ENCODE peak calls at places on chromosomes 12 and 14, in ten cellular contexts. U, R, Q, D, F, O, L, K, X and S are unnamed samples.
A peak's percentile ranks its signal among the peaks of the same experiment; 100 is the strongest.

GRCh38 chr14:94364037-94364436 is 24.4 kb downstream of the SERPINA1 start:
- DNase-seq in U (no peak), R (no peak), Q (no peak), D (no peak), F (no peak), O (no peak), L (no peak), K (no peak), X (no peak), S (no peak)

GRCh38 chr14:23360496-23360895 is 4.5 kb downstream of the EFS start:
- DNase-seq in U (no peak), R (no peak), Q (peak; percentile 57), D (no peak), F (no peak), O (no peak), L (no peak), K (no peak), X (no peak), S (no peak)

GRCh38 chr12:112557954-112558630 is 139.3 kb downstream of the PTPN11 start:
- DNase-seq in U (no peak), R (no peak), Q (no peak), D (no peak), F (no peak), O (no peak), L (no peak), K (no peak), X (no peak), S (no peak)

GRCh38 chr14:103097994-103098957 is 3.8 kb downstream of the EXOC3L4 start:
- DNase-seq in U (no peak), R (no peak), Q (no peak), D (no peak), F (no peak), O (no peak), L (no peak), K (no peak), X (no peak), S (no peak)

GRCh38 chr12:91574391-91574790 is 391.8 kb upstream of the DCN start:
- DNase-seq in U (no peak), R (no peak), Q (no peak), D (no peak), F (no peak), O (no peak), L (no peak), K (no peak), X (no peak), S (no peak)

GRCh38 chr14:72434856-72435255 is 459.0 kb downstream of the DPF3 start:
- DNase-seq in U (no peak), R (no peak), Q (no peak), D (no peak), F (no peak), O (no peak), L (no peak), K (no peak), X (no peak), S (no peak)

GRCh38 chr14:104851896-104852663 is 13.0 kb upstream of the CEP170B start:
- DNase-seq in U (no peak), R (peak; percentile 18), Q (no peak), D (no peak), F (no peak), O (no peak), L (no peak), K (no peak), X (no peak), S (no peak)

GRCh38 chr14:68312884-68313725 is 479.8 kb downstream of the ZFP36L1 start:
- DNase-seq in U (no peak), R (peak; percentile 59), Q (no peak), D (no peak), F (peak; percentile 62), O (peak; percentile 40), L (no peak), K (no peak), X (no peak), S (peak; percentile 96)

GRCh38 chr12:49673446-49674317 is 33.5 kb downstream of the FMNL3 start:
- DNase-seq in U (no peak), R (peak; percentile 55), Q (no peak), D (peak; percentile 85), F (no peak), O (no peak), L (no peak), K (peak; percentile 74), X (no peak), S (peak; percentile 49)

GRCh38 chr12:4763549-4763948 is 43.3 kb downstream of the GALNT8 start:
- DNase-seq in U (no peak), R (no peak), Q (peak; percentile 66), D (peak; percentile 62), F (no peak), O (no peak), L (no peak), K (peak; percentile 81), X (no peak), S (no peak)

GRCh38 chr12:113506867-113507266 is 35.2 kb upstream of the LHX5 start:
- DNase-seq in U (no peak), R (no peak), Q (no peak), D (no peak), F (no peak), O (no peak), L (no peak), K (no peak), X (no peak), S (no peak)

GRCh38 chr12:65941388-65941787 is 117.1 kb downstream of the HMGA2 start:
- DNase-seq in U (no peak), R (no peak), Q (peak; percentile 43), D (no peak), F (no peak), O (no peak), L (no peak), K (no peak), X (no peak), S (no peak)

GRCh38 chr14:106459971-106460730 is 933.8 kb downstream of the TMEM121 start:
- DNase-seq in U (no peak), R (peak; percentile 26), Q (peak; percentile 21), D (no peak), F (peak; percentile 80), O (peak; percentile 45), L (peak; percentile 38), K (peak; percentile 41), X (no peak), S (peak; percentile 29)

GRCh38 chr14:38078393-38078792 is 129.3 kb upstream of the SSTR1 start:
- DNase-seq in U (no peak), R (no peak), Q (no peak), D (peak; percentile 29), F (no peak), O (peak; percentile 17), L (no peak), K (no peak), X (no peak), S (no peak)

GRCh38 chr12:120119395-120119973 is 2.9 kb upstream of the RAB35 start:
- DNase-seq in U (no peak), R (no peak), Q (peak; percentile 56), D (no peak), F (peak; percentile 69), O (peak; percentile 59), L (no peak), K (no peak), X (no peak), S (peak; percentile 83)

GRCh38 chr12:72610854-72611358 is 338.7 kb downstream of the TRHDE start:
- DNase-seq in U (no peak), R (no peak), Q (no peak), D (no peak), F (no peak), O (no peak), L (no peak), K (peak; percentile 43), X (no peak), S (no peak)

GRCh38 chr12:92434607-92435025 is 268.2 kb upstream of the PLEKHG7 start:
- DNase-seq in U (no peak), R (no peak), Q (no peak), D (no peak), F (no peak), O (peak; percentile 51), L (peak; percentile 79), K (no peak), X (no peak), S (peak; percentile 81)